ENCODE peak calls at places on chromosome 7, in five cellular contexts. J is HFF-Myc, L is astrocyte of the spinal cord, U is retinal pigment epithelial cell, H is colonic mucosa. Z is an unnamed sample.

GRCh38 chr7:114083714-114084113 is 164.9 kb upstream of the PPP1R3A start:
- DNase-seq in U (no peak), J (no peak), H (no peak), L (no peak), Z (no peak)

GRCh38 chr7:157775560-157776332 is 438.9 kb downstream of the DNAJB6 start:
- DNase-seq in H (no peak), L (no peak), U (no peak), J (no peak), Z (no peak)

GRCh38 chr7:110522061-110522750 is 568.7 kb upstream of the LRRN3 start:
- DNase-seq in H (no peak), U (no peak), J (no peak), L (peak; percentile 53), Z (no peak)

GRCh38 chr7:132899833-132900232 is 182.1 kb downstream of the CHCHD3 start:
- DNase-seq in H (no peak), J (no peak), U (no peak), L (no peak), Z (no peak)

GRCh38 chr7:18064242-18064838 is 36.7 kb upstream of the PRPS1L1 start:
- DNase-seq in U (no peak), L (no peak), H (peak; percentile 47), J (peak; percentile 7), Z (no peak)

GRCh38 chr7:107242267-107242666 is 73.5 kb downstream of the HBP1 start:
- DNase-seq in H (no peak), L (no peak), U (no peak), J (no peak), Z (no peak)

GRCh38 chr7:12031638-12032037 is 179.5 kb upstream of the TMEM106B start:
- DNase-seq in U (peak; percentile 53), H (no peak), L (peak; percentile 52), J (peak; percentile 53), Z (no peak)

GRCh38 chr7:131859162-131859821 is 302.9 kb upstream of the PODXL start:
- DNase-seq in L (peak; percentile 82), U (peak; percentile 16), H (peak; percentile 61), J (peak; percentile 38), Z (peak; percentile 16)

GRCh38 chr7:99597762-99598501 is at the start of gene TMEM225B:
- DNase-seq in L (no peak), J (no peak), U (no peak), H (no peak), Z (no peak)

GRCh38 chr7:17030559-17030958 is 148.8 kb upstream of the AGR3 start:
- DNase-seq in L (no peak), J (no peak), H (no peak), U (no peak), Z (no peak)

GRCh38 chr7:108010377-108010776 is 7.4 kb upstream of the LAMB1 start:
- DNase-seq in H (no peak), J (no peak), U (no peak), L (no peak), Z (no peak)

DNA sequence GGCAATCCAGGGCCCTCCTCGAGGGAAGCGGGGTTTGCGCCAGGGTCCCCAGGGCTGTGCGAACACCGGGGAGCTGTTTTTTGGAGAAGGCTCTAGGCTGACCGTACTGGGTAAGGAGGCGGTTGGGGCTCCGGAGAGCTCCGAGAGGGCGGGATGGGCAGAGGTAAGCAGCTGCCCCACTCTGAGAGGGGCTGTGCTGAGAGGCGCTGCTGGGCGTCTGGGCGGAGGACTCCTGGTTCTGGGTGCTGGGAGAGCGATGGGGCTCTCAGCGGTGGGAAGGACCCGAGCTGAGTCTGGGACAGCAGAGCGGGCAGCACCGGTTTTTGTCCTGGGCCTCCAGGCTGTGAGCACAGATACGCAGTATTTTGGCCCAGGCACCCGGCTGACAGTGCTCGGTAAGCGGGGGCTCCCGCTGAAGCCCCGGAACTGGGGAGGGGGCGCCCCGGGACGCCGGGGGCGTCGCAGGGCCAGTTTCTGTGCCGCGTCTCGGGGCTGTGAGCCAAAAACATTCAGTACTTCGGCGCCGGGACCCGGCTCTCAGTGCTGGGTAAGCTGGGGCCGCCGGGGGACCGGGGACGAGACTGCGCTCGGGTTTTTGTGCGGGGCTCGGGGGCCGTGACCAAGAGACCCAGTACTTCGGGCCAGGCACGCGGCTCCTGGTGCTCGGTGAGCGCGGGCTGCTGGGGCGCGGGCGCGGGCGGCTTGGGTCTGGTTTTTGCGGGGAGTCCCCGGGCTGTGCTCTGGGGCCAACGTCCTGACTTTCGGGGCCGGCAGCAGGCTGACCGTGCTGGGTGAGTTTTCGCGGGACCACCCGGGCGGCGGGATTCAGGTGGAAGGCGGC is 26.0 kb downstream of the PRSS2 start:
- DNase-seq in L (no peak), J (no peak), U (no peak), H (no peak), Z (no peak)
- H3K4me3 ChIP-seq in L (peak overlapping the region; percentile 58), J (peak overlapping the region; percentile 51), U (peak overlapping the region; percentile 48), H (peak overlapping the region; percentile 34), Z (peak overlapping the region; percentile 47)

DNA sequence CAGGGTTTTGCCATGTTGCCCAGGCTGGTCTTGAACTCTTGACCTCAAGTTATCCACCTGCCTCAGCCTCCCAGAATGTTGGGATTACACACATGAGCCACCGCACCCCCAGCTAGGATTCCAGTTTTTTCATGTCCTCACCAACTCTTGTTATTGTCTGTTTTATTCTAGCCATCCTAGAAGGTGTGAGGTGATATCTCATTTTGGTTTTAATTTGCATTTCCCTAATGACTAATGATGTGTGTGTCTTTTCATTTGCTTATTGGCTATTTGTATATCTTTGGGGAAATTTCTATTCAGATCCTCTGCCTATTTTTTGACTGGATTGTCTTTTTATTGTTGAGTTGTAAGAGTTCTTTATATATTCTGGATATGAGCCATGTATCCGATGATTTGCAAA is 59.2 kb upstream of the ZMIZ2 start:
- DNase-seq in L (no peak), U (no peak), J (no peak), H (no peak), Z (no peak)
- H3K4me3 ChIP-seq in L (no peak overlapping the region), U (no peak overlapping the region), J (no peak overlapping the region), H (no peak overlapping the region), Z (no peak overlapping the region)

DNA sequence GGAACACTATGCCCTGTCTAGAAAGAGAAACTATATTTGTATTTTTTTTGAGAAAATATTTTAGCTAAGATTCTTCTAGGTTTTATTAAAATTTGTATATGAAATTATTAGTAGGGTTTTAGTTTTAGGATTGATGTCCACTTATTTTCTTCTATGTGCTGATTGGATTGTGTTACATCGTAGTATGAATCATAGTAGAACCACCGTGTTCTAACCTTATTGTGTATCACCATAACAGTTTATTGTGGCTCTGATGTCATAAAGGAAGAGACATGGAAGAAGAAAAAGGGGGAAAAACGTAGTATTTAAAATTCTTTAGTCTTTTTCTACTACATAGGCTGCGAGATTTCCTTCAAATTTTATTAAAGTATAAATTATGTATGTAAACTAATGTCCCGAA is 1.9 kb downstream of the AGBL3 start:
- DNase-seq in U (no peak), L (no peak), H (no peak), J (no peak), Z (no peak)
- H3K4me3 ChIP-seq in U (no peak overlapping the region), L (no peak overlapping the region), H (no peak overlapping the region), J (no peak overlapping the region), Z (no peak overlapping the region)

GRCh38 chr7:5425507-5426225 is 2.0 kb upstream of the TNRC18 start:
- DNase-seq in L (peak; percentile 91), U (no peak), H (peak; percentile 74), J (no peak), Z (no peak)
- H3K4me3 ChIP-seq in L (peak overlapping the region; percentile 92), U (peak overlapping the region; percentile 71), H (peak overlapping the region; percentile 62), J (peak overlapping the region; percentile 68), Z (peak overlapping the region; percentile 69)

GRCh38 chr7:105006367-105007139 is 7.5 kb upstream of the KMT2E start:
- DNase-seq in L (no peak), J (no peak), H (peak; percentile 59), U (no peak), Z (no peak)
- H3K4me3 ChIP-seq in L (no peak overlapping the region), J (no peak overlapping the region), H (no peak overlapping the region), U (no peak overlapping the region), Z (no peak overlapping the region)

DNA sequence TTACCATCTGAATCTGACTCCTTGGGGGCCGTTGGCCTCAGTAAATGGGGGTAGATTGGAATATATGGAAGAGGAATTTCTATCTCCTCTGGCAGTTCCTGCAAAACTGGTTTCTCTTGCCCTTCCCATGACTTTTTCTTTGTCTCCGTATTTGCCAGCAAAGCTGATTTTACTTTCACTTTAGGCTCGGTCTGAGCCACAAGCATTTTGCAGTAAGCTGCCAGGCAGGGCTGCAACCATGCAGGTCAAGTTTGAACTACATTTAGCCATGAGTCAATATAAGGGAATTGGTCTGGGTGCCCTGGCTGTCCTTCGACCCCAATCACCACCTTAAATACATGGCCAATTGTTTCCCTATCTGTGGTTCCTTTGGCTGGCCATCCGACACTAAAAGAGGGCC is 104.3 kb downstream of the TRIM24 start:
- DNase-seq in L (no peak), H (no peak), U (no peak), J (no peak), Z (no peak)
- H3K4me3 ChIP-seq in L (no peak overlapping the region), H (no peak overlapping the region), U (no peak overlapping the region), J (no peak overlapping the region), Z (no peak overlapping the region)

DNA sequence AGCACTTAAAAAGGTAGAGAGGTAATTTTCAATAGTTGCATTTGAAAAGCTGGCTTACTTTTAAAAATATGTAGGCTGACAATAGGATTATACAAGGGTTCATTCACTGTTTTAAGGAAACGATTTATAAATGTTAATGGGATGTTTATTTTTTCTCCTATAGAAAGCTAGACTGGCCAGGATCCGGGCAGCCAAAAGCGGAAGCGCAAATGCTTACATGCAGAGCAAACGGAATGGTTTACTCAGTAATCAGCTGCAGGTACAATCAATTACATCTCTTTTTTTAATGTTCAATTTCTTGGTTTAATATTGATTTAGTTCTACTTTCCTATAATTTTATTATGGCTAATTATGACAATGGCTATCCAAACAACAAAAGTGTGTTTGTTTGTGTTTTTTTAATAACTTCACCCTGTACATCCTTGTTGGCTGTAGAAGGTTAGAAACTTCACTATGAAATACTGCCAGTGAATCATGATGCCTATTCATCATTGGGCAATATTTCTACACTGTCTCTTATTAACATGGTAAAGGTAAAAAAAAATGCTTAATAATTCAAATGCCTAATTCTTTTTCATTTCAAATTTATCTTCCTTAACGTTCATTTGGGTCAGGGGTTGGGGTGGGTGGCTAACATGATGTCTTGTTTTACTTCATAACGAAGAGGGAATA is 116.4 kb downstream of the TSPAN12 start:
- DNase-seq in J (no peak), U (no peak), L (no peak), H (no peak), Z (no peak)
- H3K4me3 ChIP-seq in J (no peak overlapping the region), U (no peak overlapping the region), L (no peak overlapping the region), H (no peak overlapping the region), Z (no peak overlapping the region)

Z was measured in kidney epithelial cell.